ENCODE peak calls at places on chromosomes 4 and X, in eight cellular contexts. P is PC-9, X is PC-3, A is lower lobe of right lung, L is small intestine, S is tibial nerve, O is AG04450, D is GM23338. Q is an unnamed sample.

GRCh38 chr4:152937535-152938236 is 1.6 kb downstream of the FHDC1 start:
- DNase-seq in P (peak; percentile 39), A (peak; percentile 63), D (peak; percentile 43), S (no peak), X (no peak), O (no peak), L (peak; percentile 68), Q (no peak)

GRCh38 chr4:82431026-82431745 is 796 bp downstream of the ENOPH1 start:
- DNase-seq in L (peak; percentile 65), X (peak; percentile 26), A (peak; percentile 65), P (peak; percentile 40), D (peak; percentile 69), S (no peak), O (no peak), Q (peak; percentile 29)

GRCh38 chr4:48141048-48141447 is 7.0 kb upstream of the TXK start:
- DNase-seq in O (peak; percentile 8), L (peak; percentile 54), A (no peak), P (no peak), S (no peak), D (peak; percentile 77), X (peak; percentile 66), Q (no peak)

GRCh38 chr4:140103676-140104075 is 50.3 kb downstream of the MAML3 start:
- DNase-seq in O (no peak), D (no peak), X (peak; percentile 60), P (no peak), A (no peak), L (no peak), S (no peak), Q (no peak)

GRCh38 chrX:13167444-13168207 is 123.2 kb upstream of the FAM9C start:
- DNase-seq in L (no peak), A (no peak), P (no peak), O (no peak), D (no peak), X (no peak), S (peak; percentile 37), Q (no peak)

GRCh38 chr4:77493120-77493767 is 112.4 kb upstream of the CXCL13 start:
- DNase-seq in D (no peak), X (no peak), S (no peak), P (no peak), A (no peak), L (no peak), O (no peak), Q (no peak)

GRCh38 chrX:111445485-111445884 is 33.5 kb upstream of the DCX start:
- DNase-seq in A (no peak), O (no peak), P (no peak), X (peak; percentile 62), S (peak; percentile 5), L (peak; percentile 42), D (peak; percentile 73), Q (no peak)

GRCh38 chrX:56564921-56565861 is 1.8 kb downstream of the UBQLN2 start:
- DNase-seq in A (no peak), D (peak; percentile 1), L (no peak), X (no peak), P (peak; percentile 6), O (no peak), S (no peak), Q (no peak)

GRCh38 chrX:119502727-119503483 is 34.7 kb downstream of the SLC25A5 start:
- DNase-seq in O (no peak), P (peak; percentile 78), L (peak; percentile 92), D (no peak), A (peak; percentile 72), X (peak; percentile 86), S (no peak), Q (no peak)

GRCh38 chr4:7146764-7147071 is 45.6 kb upstream of the SORCS2 start:
- DNase-seq in D (no peak), L (no peak), A (no peak), X (no peak), S (no peak), P (no peak), O (no peak), Q (no peak)

GRCh38 chr4:7147661-7148310 is 44.6 kb upstream of the SORCS2 start:
- DNase-seq in S (no peak), L (no peak), D (no peak), O (no peak), A (no peak), P (no peak), X (no peak), Q (no peak)

GRCh38 chr4:7150083-7150635 is 42.2 kb upstream of the SORCS2 start:
- DNase-seq in A (no peak), S (no peak), O (no peak), P (no peak), D (no peak), X (no peak), L (no peak), Q (no peak)

GRCh38 chr4:7147261-7147660 is 45.1 kb upstream of the SORCS2 start:
- DNase-seq in S (no peak), P (no peak), X (no peak), D (no peak), O (no peak), A (no peak), L (no peak), Q (no peak)

DNA sequence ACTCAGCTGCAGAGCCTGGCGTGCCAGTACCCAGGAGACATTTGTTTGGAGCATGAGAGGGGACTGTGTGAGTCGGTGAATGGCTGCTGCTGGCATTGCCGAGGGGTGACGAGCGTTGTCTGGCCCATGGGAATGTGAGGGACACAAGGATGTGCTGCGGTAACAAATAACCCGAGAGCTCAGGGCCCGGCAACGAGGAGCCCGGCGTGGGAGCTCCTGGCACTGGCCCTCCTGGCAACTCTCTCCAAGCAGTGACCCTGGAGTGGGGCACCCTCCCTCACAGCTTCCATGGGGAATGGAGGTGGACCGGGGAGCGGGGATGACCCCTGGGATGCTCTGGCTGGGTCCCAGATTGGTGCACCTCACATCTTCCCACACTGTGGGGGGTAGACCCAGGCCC is 44.0 kb upstream of the SORCS2 start:
- DNase-seq in L (no peak), S (no peak), P (no peak), D (no peak), A (no peak), X (no peak), O (no peak), Q (no peak)
- H3K27me3 ChIP-seq in L (no peaks in the 10 kb centered on the region), S (no peaks in the 10 kb centered on the region), P (peaks cover 23% of the 10 kb centered on the region), D (no peaks in the 10 kb centered on the region), A (peaks cover 10% of the 10 kb centered on the region), X (no peaks in the 10 kb centered on the region), O (peaks cover 66% of the 10 kb centered on the region), Q (peaks cover under 1% of the 10 kb centered on the region)

DNA sequence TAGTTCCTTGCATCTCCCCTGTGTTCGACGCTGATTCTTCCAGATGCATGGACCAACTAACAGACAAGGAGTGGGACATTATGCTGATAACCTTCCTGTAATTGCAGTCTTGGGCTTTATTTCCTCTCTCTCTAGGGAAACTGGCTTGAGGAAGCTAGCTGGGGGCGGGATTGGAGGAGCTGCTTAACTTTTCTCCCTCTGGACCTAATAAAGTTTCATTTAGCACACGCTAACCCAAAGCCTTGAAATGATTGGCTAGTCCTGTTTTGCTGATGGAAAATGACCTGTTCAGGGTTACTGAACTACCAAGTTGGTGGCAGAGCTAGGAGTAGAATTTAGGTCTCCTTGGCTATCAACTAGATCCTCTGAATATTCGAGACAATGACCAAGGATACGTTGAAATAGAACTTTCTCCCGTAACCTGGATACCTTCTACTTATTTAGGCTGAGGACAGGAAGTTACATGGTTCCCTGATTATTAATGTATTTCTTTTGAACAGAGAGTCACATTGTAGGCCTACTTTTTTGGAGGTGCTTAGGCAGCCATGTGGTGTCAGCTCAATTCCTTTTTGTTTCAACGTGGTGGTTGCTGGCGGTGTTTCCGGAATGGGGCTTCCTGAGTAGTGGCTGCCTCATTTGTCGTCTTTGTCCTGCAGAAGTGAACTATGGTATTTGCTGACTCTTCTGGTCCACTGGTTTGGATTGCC is 2.0 kb downstream of the PGK1 start:
- DNase-seq in O (no peak), A (no peak), L (no peak), D (no peak), P (no peak), S (no peak), X (no peak), Q (no peak)
- H3K27ac ChIP-seq in O (no peak overlapping the region), A (peak overlapping the region; percentile 97), L (peak overlapping the region; percentile 98), D (no peak overlapping the region), P (no peak overlapping the region), S (peak overlapping the region; percentile 18), X (no peak overlapping the region), Q (peak overlapping the region; percentile 89)

GRCh38 chr4:17356926-17357325 is 155.0 kb downstream of the QDPR start:
- DNase-seq in A (no peak), S (no peak), P (no peak), X (no peak), O (no peak), D (no peak), L (no peak), Q (no peak)
- H3K27me3 ChIP-seq in A (no peaks in the 10 kb centered on the region), S (no peaks in the 10 kb centered on the region), P (peaks cover 24% of the 10 kb centered on the region), X (peaks cover 69% of the 10 kb centered on the region), O (peaks cover 12% of the 10 kb centered on the region), D (no peaks in the 10 kb centered on the region), L (no peaks in the 10 kb centered on the region), Q (no peaks in the 10 kb centered on the region)

GRCh38 chrX:47576021-47576898 is 6.0 kb upstream of the TIMP1 start:
- DNase-seq in S (no peak), L (no peak), O (no peak), P (no peak), A (no peak), D (no peak), X (no peak), Q (no peak)

GRCh38 chrX:47573334-47574095 is 8.7 kb upstream of the TIMP1 start:
- DNase-seq in A (no peak), O (no peak), D (peak; percentile 91), X (peak; percentile 66), S (peak; percentile 43), L (peak; percentile 5), P (no peak), Q (no peak)

GRCh38 chrX:47574609-47575325 is 7.5 kb upstream of the TIMP1 start:
- DNase-seq in X (no peak), S (no peak), P (no peak), O (no peak), D (peak; percentile 23), A (no peak), L (no peak), Q (no peak)

GRCh38 chrX:47572773-47573333 is 9.4 kb upstream of the TIMP1 start:
- DNase-seq in A (no peak), D (no peak), S (no peak), L (no peak), O (no peak), X (no peak), P (no peak), Q (no peak)

DNA sequence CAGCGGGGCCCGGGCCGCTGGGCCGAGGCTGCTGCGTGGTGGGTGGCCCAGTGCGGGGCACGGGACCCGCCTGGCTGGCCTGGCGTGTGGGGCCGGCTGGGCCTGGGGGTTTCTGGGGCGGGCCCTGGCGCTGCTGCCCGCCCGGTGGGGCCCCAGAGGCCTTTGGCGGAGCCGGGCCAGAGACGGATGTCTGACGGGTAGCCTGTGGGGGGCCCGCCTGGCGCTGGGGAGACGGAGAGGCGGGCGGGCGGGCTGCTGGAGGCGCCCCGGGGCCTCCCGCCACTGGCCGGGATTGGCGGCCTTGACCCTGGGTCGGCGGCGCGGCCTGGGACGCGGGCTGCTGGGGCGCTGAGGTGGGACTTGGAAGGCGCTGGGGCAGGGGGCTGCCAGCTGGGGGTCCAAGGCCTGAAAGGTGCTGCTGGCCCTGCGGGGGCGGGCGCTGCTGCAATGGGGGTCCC is 8.1 kb upstream of the TIMP1 start:
- DNase-seq in L (no peak), O (no peak), D (peak; percentile 48), P (no peak), A (no peak), X (no peak), S (no peak), Q (no peak)
- H3K27ac ChIP-seq in L (peak overlapping the region; percentile 20), O (no peak overlapping the region), D (peak overlapping the region; percentile 93), P (no peak overlapping the region), A (peak overlapping the region; percentile 60), X (peak overlapping the region; percentile 70), S (peak overlapping the region; percentile 67), Q (no peak overlapping the region)

Q was measured in CD4-positive, alpha-beta T cell.